ENCODE peak calls at places on chromosomes 12 and 14, in seven cellular contexts. T, J, M, S, B, R and F are unnamed samples.

GRCh38 chr12:9134981-9135628 is 19.4 kb upstream of the A2M start:
- ATAC-seq in M (peak), B (no peak), R (peak), S (no peak), J (peak), T (no peak), F (peak)

GRCh38 chr12:89016970-89017778 is 335.1 kb downstream of the DUSP6 start:
- ATAC-seq in S (peak), T (peak), M (peak), R (peak), J (peak), B (no peak), F (peak)

GRCh38 chr12:19967486-19967885 is 400.9 kb upstream of the PDE3A start:
- ATAC-seq in J (peak), S (peak), M (peak), R (no peak), T (no peak), B (no peak), F (peak)

GRCh38 chr14:103624860-103625259 is 4.2 kb upstream of the KLC1 start:
- ATAC-seq in S (peak), B (no peak), M (peak), J (peak), T (no peak), R (peak), F (peak)

GRCh38 chr12:130868412-130868811 is 3.5 kb upstream of the RAN start:
- ATAC-seq in M (no peak), S (no peak), T (peak), R (no peak), J (no peak), B (no peak), F (no peak)

GRCh38 chr12:89678225-89678624 is 30.4 kb downstream of the ATP2B1 start:
- ATAC-seq in S (peak), J (no peak), R (peak), T (peak), B (no peak), M (no peak), F (no peak)

GRCh38 chr14:53621433-53621832 is 335.2 kb downstream of the BMP4 start:
- ATAC-seq in J (no peak), R (no peak), T (no peak), B (no peak), S (no peak), M (no peak), F (no peak)

GRCh38 chr14:74835607-74836250 is 40.2 kb downstream of the PROX2 start:
- ATAC-seq in B (no peak), T (no peak), R (no peak), S (no peak), M (no peak), J (no peak), F (no peak)

GRCh38 chr12:113655479-113655878 is 183.8 kb upstream of the LHX5 start:
- ATAC-seq in S (no peak), J (no peak), B (no peak), T (no peak), M (no peak), R (peak), F (no peak)

GRCh38 chr14:71119075-71119474 is 211.8 kb downstream of the PCNX1 start:
- ATAC-seq in B (no peak), S (peak), T (peak), R (no peak), J (peak), M (no peak), F (no peak)

GRCh38 chr12:104520242-104520900 is 63.6 kb downstream of the CHST11 start:
- ATAC-seq in B (no peak), J (no peak), R (no peak), M (peak), T (no peak), S (no peak), F (no peak)

GRCh38 chr12:13163868-13164267 is 32.7 kb upstream of the EMP1 start:
- ATAC-seq in J (no peak), B (no peak), R (no peak), S (no peak), T (no peak), M (no peak), F (no peak)

GRCh38 chr14:50333010-50333409 is 20.9 kb downstream of the DMAC2L start:
- ATAC-seq in R (no peak), S (peak), M (no peak), B (peak), J (no peak), T (no peak), F (peak)

GRCh38 chr12:119668315-119668651 is 350 bp downstream of the PRKAB1 start:
- ATAC-seq in T (no peak), B (no peak), S (peak), J (peak), R (no peak), M (peak), F (no peak)

GRCh38 chr12:47236109-47236714 is 156.5 kb upstream of the AMIGO2 start:
- ATAC-seq in T (no peak), S (peak), R (no peak), J (no peak), M (peak), B (peak), F (no peak)

GRCh38 chr12:48288387-48289268 is 62.1 kb downstream of the ZNF641 start:
- ATAC-seq in J (no peak), S (no peak), B (no peak), R (no peak), T (no peak), M (no peak), F (no peak)

GRCh38 chr12:122197612-122197966 is 5.9 kb upstream of the B3GNT4 start:
- ATAC-seq in J (no peak), R (peak), S (no peak), B (no peak), M (no peak), T (no peak), F (no peak)

GRCh38 chr14:96627386-96627785 is 125.2 kb downstream of the PAPOLA start:
- ATAC-seq in R (no peak), T (no peak), B (no peak), J (no peak), S (no peak), M (no peak), F (no peak)

GRCh38 chr14:68507544-68508081 is 285.3 kb downstream of the ZFP36L1 start:
- ATAC-seq in B (no peak), M (no peak), R (no peak), S (no peak), J (no peak), T (peak), F (no peak)

GRCh38 chr12:20154060-20154459 is 214.3 kb upstream of the PDE3A start:
- ATAC-seq in M (no peak), B (no peak), R (no peak), T (no peak), J (no peak), S (no peak), F (no peak)

GRCh38 chr14:61368061-61368710 is 46.8 kb downstream of the PRKCH start:
- ATAC-seq in M (peak), R (no peak), T (no peak), B (no peak), S (peak), J (peak), F (no peak)

GRCh38 chr12:130097798-130098255 is 64.4 kb upstream of the FZD10 start:
- ATAC-seq in J (no peak), B (no peak), M (no peak), T (no peak), R (no peak), S (peak), F (no peak)

GRCh38 chr14:68959035-68959434 is 20.1 kb downstream of the ACTN1 start:
- ATAC-seq in T (no peak), S (peak), B (no peak), M (no peak), R (no peak), J (no peak), F (no peak)

GRCh38 chr12:93387780-93388179 is 10.1 kb downstream of the NUDT4 start:
- ATAC-seq in S (peak), J (no peak), T (no peak), R (peak), M (no peak), B (no peak), F (no peak)

GRCh38 chr14:55535521-55536207 is 44.3 kb upstream of the KTN1 start:
- ATAC-seq in B (no peak), S (peak), T (no peak), M (no peak), R (no peak), J (no peak), F (no peak)

GRCh38 chr14:92650581-92651105 is 97.8 kb downstream of the LGMN start:
- ATAC-seq in R (no peak), S (no peak), T (no peak), B (no peak), J (no peak), M (no peak), F (no peak)

GRCh38 chr14:99537399-99537798 is 56.2 kb downstream of the CCNK start:
- ATAC-seq in M (peak), T (no peak), B (peak), J (peak), S (peak), R (no peak), F (peak)
- H3K27ac ChIP-seq in M (peak), T (no peak), B (peak), J (no peak), S (peak), R (no peak), F (peak)

DNA sequence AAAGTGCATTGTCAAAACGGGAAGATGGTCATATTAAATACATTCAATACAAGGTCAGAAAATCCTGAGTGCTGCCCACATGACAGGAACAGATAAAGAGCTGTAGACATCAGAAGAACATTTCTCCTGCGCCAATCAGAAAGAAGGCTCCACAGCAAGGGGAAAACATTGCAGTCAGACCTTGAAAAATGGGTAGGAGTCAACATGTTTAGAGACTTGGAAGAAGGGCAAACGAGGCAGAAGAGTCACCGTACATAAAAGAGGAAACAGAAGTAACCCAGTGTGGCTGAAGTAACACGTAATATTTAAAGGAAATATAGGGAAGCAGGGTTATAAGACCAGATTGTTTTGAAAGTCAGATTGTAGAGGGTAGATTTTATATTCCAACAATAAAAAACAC is 11.9 kb downstream of the SPPL3 start:
- ATAC-seq in J (no peak), R (peak), S (no peak), T (no peak), B (peak), M (no peak), F (no peak)
- H3K27ac ChIP-seq in J (no peak), R (peak), S (no peak), T (no peak), B (peak), M (no peak), F (no peak)

DNA sequence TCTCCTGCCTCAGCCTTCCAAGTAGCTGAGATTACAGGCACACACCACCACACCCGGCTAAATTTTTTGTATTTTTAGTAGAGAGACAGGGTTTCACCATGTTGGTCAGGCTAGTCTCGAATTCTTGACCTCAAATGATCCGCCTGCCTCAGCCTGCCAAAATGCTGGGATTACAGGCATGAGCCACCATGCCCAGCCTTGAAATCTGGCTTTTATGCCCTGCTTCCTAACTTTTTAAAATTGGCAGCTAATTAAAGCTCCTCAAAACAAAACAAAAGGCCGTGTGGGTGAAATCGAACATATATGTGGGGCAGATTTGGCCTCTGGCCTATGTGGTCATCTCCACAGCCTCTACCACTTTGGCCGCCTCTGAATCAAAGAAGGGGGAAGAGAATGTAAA is 37.9 kb downstream of the KCTD10 start:
- ATAC-seq in T (no peak), J (no peak), M (no peak), R (no peak), S (no peak), B (no peak), F (no peak)
- H3K27ac ChIP-seq in T (no peak), J (no peak), M (no peak), R (no peak), S (no peak), B (no peak), F (no peak)

GRCh38 chr12:54038760-54039414 is 6.0 kb downstream of the HOXC5 start:
- ATAC-seq in R (no peak), T (no peak), M (no peak), J (no peak), S (peak), B (no peak), F (peak)

GRCh38 chr12:54037360-54038259 is 4.8 kb downstream of the HOXC5 start:
- ATAC-seq in B (no peak), J (no peak), T (no peak), M (no peak), S (no peak), R (no peak), F (no peak)

GRCh38 chr12:54039417-54040147 is 6.7 kb downstream of the HOXC5 start:
- ATAC-seq in J (no peak), R (no peak), S (no peak), B (no peak), T (no peak), M (no peak), F (peak)

GRCh38 chr12:54036620-54037359 is 3.9 kb downstream of the HOXC5 start:
- ATAC-seq in R (no peak), T (peak), B (no peak), S (peak), M (peak), J (no peak), F (peak)

GRCh38 chr12:54038260-54038759 is 5.5 kb downstream of the HOXC5 start:
- ATAC-seq in S (no peak), M (no peak), R (no peak), T (no peak), J (no peak), B (no peak), F (no peak)
- H3K27ac ChIP-seq in S (no peak), M (no peak), R (no peak), T (no peak), J (no peak), B (no peak), F (peak)

GRCh38 chr14:23159516-23159915 is 23.9 kb downstream of the SLC7A8 start:
- ATAC-seq in M (no peak), J (no peak), R (no peak), B (no peak), S (no peak), T (no peak), F (no peak)

GRCh38 chr14:23162005-23162404 is 21.5 kb downstream of the SLC7A8 start:
- ATAC-seq in R (peak), S (no peak), J (no peak), M (no peak), T (no peak), B (no peak), F (no peak)

GRCh38 chr14:23162800-23163199 is 20.7 kb downstream of the SLC7A8 start:
- ATAC-seq in T (peak), J (no peak), R (no peak), M (no peak), B (no peak), S (no peak), F (no peak)

GRCh38 chr14:23163830-23164229 is 19.6 kb downstream of the SLC7A8 start:
- ATAC-seq in B (no peak), M (no peak), T (no peak), J (no peak), R (no peak), S (no peak), F (no peak)

DNA sequence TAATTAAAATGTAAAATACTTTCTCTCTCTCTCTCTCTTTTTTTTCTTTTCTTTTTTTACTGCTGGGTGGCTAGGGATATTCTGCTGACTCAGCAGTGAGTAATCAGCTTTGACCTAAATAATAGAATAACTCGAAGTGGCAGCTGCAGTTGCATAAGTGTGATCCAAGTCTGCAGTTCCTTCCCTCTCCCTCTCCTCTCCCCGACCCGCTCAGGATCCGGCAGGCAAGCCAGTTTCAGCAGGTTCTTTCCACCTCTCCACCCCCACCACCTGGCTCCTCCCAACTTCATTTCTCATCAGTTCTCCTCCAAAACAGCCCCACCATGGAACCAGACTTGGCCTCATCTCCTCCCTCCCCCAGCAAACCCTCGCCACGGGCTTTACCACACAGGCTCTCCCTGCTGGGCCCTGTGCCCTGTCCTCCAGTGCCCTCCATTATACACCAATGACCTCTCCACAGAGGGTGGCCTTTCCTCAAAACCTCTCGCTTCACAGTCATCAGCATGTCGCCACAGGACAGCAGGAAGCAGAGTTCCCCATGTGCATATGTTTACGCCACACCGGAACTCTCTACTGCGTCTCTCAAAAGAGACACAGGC is 22.4 kb downstream of the SLC7A8 start:
- ATAC-seq in J (peak), R (peak), S (peak), B (peak), M (no peak), T (no peak), F (peak)
- H3K27ac ChIP-seq in J (peak), R (peak), S (peak), B (no peak), M (peak), T (no peak), F (no peak)

GRCh38 chr14:34436118-34436905 is 25.7 kb downstream of the SPTSSA start:
- ATAC-seq in R (no peak), J (no peak), M (peak), S (peak), T (no peak), B (no peak), F (no peak)
- H3K27ac ChIP-seq in R (no peak), J (no peak), M (peak), S (peak), T (no peak), B (no peak), F (no peak)

GRCh38 chr14:24300326-24300980 is 803 bp downstream of the NOP9 start:
- ATAC-seq in R (no peak), J (no peak), S (no peak), T (no peak), B (no peak), M (no peak), F (no peak)
- H3K27ac ChIP-seq in R (peak), J (peak), S (peak), T (peak), B (peak), M (peak), F (peak)